ENCODE peak calls at places on chromosomes 11 and 22, in nine cellular contexts. One of them, this sample, is unnamed.

GRCh38 chr11:17786824-17787525 is 52.4 kb downstream of the KCNC1 start:
- DNase-seq in H1: no peak
- DNase-seq in HepG2: no peak
- DNase-seq in hepatocyte: no peak
- DNase-seq in adrenal gland: no peak
- DNase-seq in GM23248: peak; percentile 94
- DNase-seq in psoas muscle: no peak
- DNase-seq in left lung: no peak
- DNase-seq in body of pancreas: no peak
- DNase-seq in this sample: peak; percentile 61

GRCh38 chr11:110735431-110736157 is 23.4 kb upstream of the ARHGAP20 start:
- DNase-seq in GM23248: no peak
- DNase-seq in adrenal gland: no peak
- DNase-seq in hepatocyte: no peak
- DNase-seq in body of pancreas: no peak
- DNase-seq in H1: no peak
- DNase-seq in psoas muscle: no peak
- DNase-seq in HepG2: no peak
- DNase-seq in left lung: no peak
- DNase-seq in this sample: no peak

GRCh38 chr11:7651700-7652099 is 21.6 kb downstream of the CYB5R2 start:
- DNase-seq in hepatocyte: no peak
- DNase-seq in body of pancreas: no peak
- DNase-seq in left lung: no peak
- DNase-seq in adrenal gland: no peak
- DNase-seq in H1: no peak
- DNase-seq in psoas muscle: no peak
- DNase-seq in HepG2: no peak
- DNase-seq in GM23248: no peak
- DNase-seq in this sample: no peak

GRCh38 chr11:92827132-92827531 is 142.3 kb upstream of the MTNR1B start:
- DNase-seq in left lung: no peak
- DNase-seq in GM23248: no peak
- DNase-seq in psoas muscle: no peak
- DNase-seq in H1: no peak
- DNase-seq in adrenal gland: no peak
- DNase-seq in HepG2: no peak
- DNase-seq in hepatocyte: no peak
- DNase-seq in body of pancreas: no peak
- DNase-seq in this sample: no peak

GRCh38 chr11:34192481-34193401 is 87.3 kb downstream of the NAT10 start:
- DNase-seq in psoas muscle: peak; percentile 69
- DNase-seq in left lung: no peak
- DNase-seq in body of pancreas: no peak
- DNase-seq in adrenal gland: peak; percentile 86
- DNase-seq in H1: no peak
- DNase-seq in hepatocyte: peak; percentile 44
- DNase-seq in HepG2: no peak
- DNase-seq in GM23248: peak; percentile 98
- DNase-seq in this sample: peak; percentile 90

GRCh38 chr11:66595245-66595904 is 2.4 kb downstream of the CCS start:
- DNase-seq in HepG2: no peak
- DNase-seq in left lung: peak; percentile 47
- DNase-seq in body of pancreas: peak; percentile 61
- DNase-seq in psoas muscle: peak; percentile 18
- DNase-seq in H1: no peak
- DNase-seq in hepatocyte: peak; percentile 38
- DNase-seq in adrenal gland: peak; percentile 38
- DNase-seq in GM23248: peak; percentile 58
- DNase-seq in this sample: no peak

GRCh38 chr11:102413497-102413896 is 39.1 kb downstream of the TMEM123 start:
- DNase-seq in body of pancreas: no peak
- DNase-seq in adrenal gland: no peak
- DNase-seq in psoas muscle: no peak
- DNase-seq in left lung: no peak
- DNase-seq in H1: no peak
- DNase-seq in HepG2: no peak
- DNase-seq in GM23248: no peak
- DNase-seq in hepatocyte: no peak
- DNase-seq in this sample: no peak

GRCh38 chr22:21666786-21667185 is 974 bp downstream of the PPIL2 start:
- DNase-seq in psoas muscle: no peak
- DNase-seq in adrenal gland: no peak
- DNase-seq in H1: no peak
- DNase-seq in hepatocyte: no peak
- DNase-seq in left lung: no peak
- DNase-seq in HepG2: no peak
- DNase-seq in body of pancreas: no peak
- DNase-seq in GM23248: peak; percentile 27
- DNase-seq in this sample: no peak

GRCh38 chr11:73598719-73599379 is 937 bp upstream of the FAM168A start:
- DNase-seq in body of pancreas: no peak
- DNase-seq in H1: no peak
- DNase-seq in psoas muscle: no peak
- DNase-seq in GM23248: no peak
- DNase-seq in left lung: no peak
- DNase-seq in hepatocyte: no peak
- DNase-seq in HepG2: no peak
- DNase-seq in adrenal gland: no peak
- DNase-seq in this sample: no peak

GRCh38 chr11:74418509-74418895 is 20.3 kb upstream of the PGM2L1 start:
- DNase-seq in left lung: no peak
- DNase-seq in adrenal gland: no peak
- DNase-seq in GM23248: peak; percentile 83
- DNase-seq in psoas muscle: no peak
- DNase-seq in hepatocyte: peak; percentile 19
- DNase-seq in body of pancreas: no peak
- DNase-seq in HepG2: peak; percentile 6
- DNase-seq in H1: no peak
- DNase-seq in this sample: no peak

GRCh38 chr11:16381177-16381576 is 24.8 kb upstream of the SOX6 start:
- DNase-seq in adrenal gland: no peak
- DNase-seq in HepG2: no peak
- DNase-seq in H1: no peak
- DNase-seq in hepatocyte: no peak
- DNase-seq in body of pancreas: no peak
- DNase-seq in left lung: no peak
- DNase-seq in GM23248: no peak
- DNase-seq in psoas muscle: no peak
- DNase-seq in this sample: no peak

GRCh38 chr22:24153353-24153752 is 27.9 kb upstream of the SUSD2 start:
- DNase-seq in body of pancreas: no peak
- DNase-seq in H1: no peak
- DNase-seq in GM23248: peak; percentile 31
- DNase-seq in HepG2: no peak
- DNase-seq in left lung: no peak
- DNase-seq in psoas muscle: no peak
- DNase-seq in hepatocyte: peak; percentile 45
- DNase-seq in adrenal gland: no peak
- DNase-seq in this sample: no peak

GRCh38 chr11:68838572-68838964 is 3.1 kb downstream of the CPT1A start:
- DNase-seq in H1: no peak
- DNase-seq in GM23248: peak; percentile 54
- DNase-seq in body of pancreas: peak; percentile 66
- DNase-seq in adrenal gland: peak; percentile 59
- DNase-seq in psoas muscle: peak; percentile 54
- DNase-seq in HepG2: peak; percentile 33
- DNase-seq in left lung: no peak
- DNase-seq in hepatocyte: no peak
- DNase-seq in this sample: peak; percentile 68

GRCh38 chr11:68839953-68840641 is 1.6 kb downstream of the CPT1A start:
- DNase-seq in left lung: no peak
- DNase-seq in adrenal gland: no peak
- DNase-seq in body of pancreas: peak; percentile 40
- DNase-seq in HepG2: no peak
- DNase-seq in GM23248: peak; percentile 53
- DNase-seq in H1: no peak
- DNase-seq in hepatocyte: no peak
- DNase-seq in psoas muscle: no peak
- DNase-seq in this sample: no peak

GRCh38 chr11:68835749-68836148 is 6.0 kb downstream of the CPT1A start:
- DNase-seq in hepatocyte: no peak
- DNase-seq in adrenal gland: no peak
- DNase-seq in left lung: no peak
- DNase-seq in H1: no peak
- DNase-seq in body of pancreas: no peak
- DNase-seq in GM23248: no peak
- DNase-seq in HepG2: no peak
- DNase-seq in psoas muscle: no peak
- DNase-seq in this sample: no peak

GRCh38 chr11:68839054-68839865 is 2.5 kb downstream of the CPT1A start:
- DNase-seq in left lung: peak; percentile 97
- DNase-seq in adrenal gland: peak; percentile 96
- DNase-seq in psoas muscle: peak; percentile 97
- DNase-seq in HepG2: peak; percentile 86
- DNase-seq in GM23248: peak; percentile 95
- DNase-seq in body of pancreas: peak; percentile 99
- DNase-seq in H1: peak; percentile 75
- DNase-seq in hepatocyte: peak; percentile 97
- DNase-seq in this sample: peak; percentile 97

DNA sequence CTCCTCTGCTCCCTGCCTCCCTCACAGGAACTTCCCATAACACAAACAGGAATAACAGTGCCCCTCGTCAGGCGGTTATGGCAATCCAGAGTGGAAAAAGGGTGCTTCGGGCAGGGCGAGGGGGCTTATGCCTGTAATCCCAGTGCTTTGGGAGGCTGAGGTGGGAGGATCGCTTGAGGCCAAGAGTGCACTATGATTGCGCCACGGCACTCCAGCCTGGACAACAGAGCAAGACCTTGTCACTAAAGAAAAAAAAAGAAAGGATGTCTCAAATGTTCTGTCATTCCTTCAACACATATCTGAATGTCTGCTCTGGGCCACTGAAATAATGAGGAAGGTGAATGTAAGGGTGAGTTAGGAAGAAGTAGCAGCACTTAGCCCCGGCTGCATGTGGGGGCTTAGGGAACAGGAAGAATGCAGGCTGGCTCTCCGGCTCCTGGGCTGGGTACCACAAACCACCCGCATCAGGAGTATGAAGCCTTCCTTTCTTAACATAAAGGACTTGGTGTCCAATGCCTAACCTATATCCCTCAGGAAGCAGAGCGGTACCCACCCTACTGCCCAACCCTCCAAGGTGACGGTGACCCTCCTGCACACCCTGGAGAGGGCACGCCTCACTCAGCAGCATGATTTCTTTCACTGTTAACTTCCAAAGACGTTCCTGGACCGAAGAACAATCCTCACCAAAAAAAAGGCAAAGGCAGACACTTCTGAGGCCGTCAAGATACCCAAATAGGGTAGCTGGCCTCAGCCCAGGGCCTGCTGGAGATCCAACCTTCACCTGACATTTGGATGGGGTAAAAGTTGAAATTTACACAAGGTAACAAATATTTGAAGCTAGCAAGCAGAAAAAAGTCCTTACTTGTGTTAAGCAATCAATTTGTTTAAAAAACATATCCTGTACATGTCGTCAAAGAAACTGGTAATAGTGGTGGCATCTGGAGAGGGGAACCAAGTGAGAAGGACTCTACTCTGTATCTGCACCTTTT is 3.8 kb downstream of the CPT1A start:
- DNase-seq in psoas muscle: no peak
- DNase-seq in GM23248: no peak
- DNase-seq in left lung: no peak
- DNase-seq in hepatocyte: no peak
- DNase-seq in adrenal gland: no peak
- DNase-seq in H1: no peak
- DNase-seq in HepG2: no peak
- DNase-seq in body of pancreas: no peak
- DNase-seq in this sample: no peak
- H3K4me1 ChIP-seq in psoas muscle: peaks cover 51% of the 10 kb centered on the region
- H3K4me1 ChIP-seq in GM23248: peaks cover 28% of the 10 kb centered on the region
- H3K4me1 ChIP-seq in left lung: peaks cover 77% of the 10 kb centered on the region
- H3K4me1 ChIP-seq in hepatocyte: peaks cover 34% of the 10 kb centered on the region
- H3K4me1 ChIP-seq in adrenal gland: peaks cover 67% of the 10 kb centered on the region
- H3K4me1 ChIP-seq in H1: peaks cover 9% of the 10 kb centered on the region
- H3K4me1 ChIP-seq in HepG2: peaks cover 67% of the 10 kb centered on the region
- H3K4me1 ChIP-seq in body of pancreas: peaks cover 75% of the 10 kb centered on the region
- H3K4me1 ChIP-seq in this sample: no peaks in the 10 kb centered on the region

GRCh38 chr11:94769897-94770296 is 1.7 kb downstream of the AMOTL1 start:
- DNase-seq in psoas muscle: peak; percentile 32
- DNase-seq in GM23248: peak; percentile 51
- DNase-seq in left lung: peak; percentile 43
- DNase-seq in H1: no peak
- DNase-seq in HepG2: no peak
- DNase-seq in hepatocyte: no peak
- DNase-seq in body of pancreas: peak; percentile 72
- DNase-seq in adrenal gland: no peak
- DNase-seq in this sample: peak; percentile 59
- H3K4me1 ChIP-seq in psoas muscle: peaks cover 61% of the 10 kb centered on the region
- H3K4me1 ChIP-seq in GM23248: peaks cover 37% of the 10 kb centered on the region
- H3K4me1 ChIP-seq in left lung: peaks cover 33% of the 10 kb centered on the region
- H3K4me1 ChIP-seq in H1: peaks cover 15% of the 10 kb centered on the region
- H3K4me1 ChIP-seq in HepG2: peaks cover 5% of the 10 kb centered on the region
- H3K4me1 ChIP-seq in hepatocyte: peaks cover 38% of the 10 kb centered on the region
- H3K4me1 ChIP-seq in body of pancreas: peaks cover 44% of the 10 kb centered on the region
- H3K4me1 ChIP-seq in adrenal gland: peaks cover 12% of the 10 kb centered on the region
- H3K4me1 ChIP-seq in this sample: peaks cover 7% of the 10 kb centered on the region

GRCh38 chr11:70064726-70065317 is 13.3 kb upstream of the ANO1 start:
- DNase-seq in HepG2: no peak
- DNase-seq in H1: no peak
- DNase-seq in body of pancreas: no peak
- DNase-seq in hepatocyte: peak; percentile 4
- DNase-seq in psoas muscle: no peak
- DNase-seq in adrenal gland: no peak
- DNase-seq in GM23248: no peak
- DNase-seq in left lung: no peak
- DNase-seq in this sample: no peak
- H3K4me1 ChIP-seq in HepG2: peaks cover 10% of the 10 kb centered on the region
- H3K4me1 ChIP-seq in H1: peaks cover 28% of the 10 kb centered on the region
- H3K4me1 ChIP-seq in body of pancreas: peaks cover 10% of the 10 kb centered on the region
- H3K4me1 ChIP-seq in hepatocyte: peaks cover 10% of the 10 kb centered on the region
- H3K4me1 ChIP-seq in psoas muscle: no peaks in the 10 kb centered on the region
- H3K4me1 ChIP-seq in adrenal gland: no peaks in the 10 kb centered on the region
- H3K4me1 ChIP-seq in GM23248: no peaks in the 10 kb centered on the region
- H3K4me1 ChIP-seq in left lung: no peaks in the 10 kb centered on the region
- H3K4me1 ChIP-seq in this sample: no peaks in the 10 kb centered on the region

DNA sequence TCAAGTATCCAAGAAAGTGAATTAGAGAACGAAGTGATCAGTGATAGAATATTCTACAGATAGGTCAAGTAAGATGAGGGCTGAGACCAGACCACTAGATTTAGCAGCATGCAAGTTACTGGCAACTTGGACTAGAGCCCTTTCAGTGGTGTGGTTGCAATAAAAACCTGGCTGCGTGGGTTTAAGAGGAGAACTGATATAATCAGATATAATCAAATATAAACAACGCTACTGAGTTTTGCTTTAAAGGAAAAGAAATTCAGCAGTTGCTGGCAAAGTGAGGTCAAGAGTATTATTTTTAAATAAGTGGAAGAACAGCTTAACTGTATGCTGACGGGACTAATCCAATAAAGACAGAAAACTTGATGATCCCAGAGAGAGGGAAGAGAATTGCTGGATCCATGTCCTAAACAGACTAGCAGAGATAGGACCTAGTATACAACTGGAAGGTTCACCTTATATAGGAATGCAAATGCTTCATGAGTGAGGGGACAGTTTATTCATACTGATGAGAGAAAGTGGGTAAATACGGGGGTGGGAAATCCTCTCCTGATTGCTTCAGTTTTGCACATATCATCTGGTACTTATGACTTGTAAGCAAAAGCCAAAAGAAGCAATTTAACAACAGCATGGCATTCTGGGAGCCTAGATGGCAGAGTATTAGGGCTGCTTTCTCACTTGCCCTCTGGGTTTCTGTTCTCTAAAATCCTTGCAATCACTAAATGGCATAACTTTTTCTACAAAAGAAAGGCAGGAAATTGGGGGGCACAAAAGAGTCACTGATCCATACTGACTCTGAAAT is 146.2 kb downstream of the RBFOX2 start:
- DNase-seq in hepatocyte: no peak
- DNase-seq in left lung: no peak
- DNase-seq in H1: no peak
- DNase-seq in GM23248: peak; percentile 42
- DNase-seq in psoas muscle: no peak
- DNase-seq in HepG2: no peak
- DNase-seq in body of pancreas: no peak
- DNase-seq in adrenal gland: no peak
- DNase-seq in this sample: no peak
- H3K4me1 ChIP-seq in hepatocyte: peaks cover 19% of the 10 kb centered on the region
- H3K4me1 ChIP-seq in left lung: peaks cover 22% of the 10 kb centered on the region
- H3K4me1 ChIP-seq in H1: no peaks in the 10 kb centered on the region
- H3K4me1 ChIP-seq in GM23248: peaks cover 17% of the 10 kb centered on the region
- H3K4me1 ChIP-seq in psoas muscle: peaks cover 57% of the 10 kb centered on the region
- H3K4me1 ChIP-seq in HepG2: no peaks in the 10 kb centered on the region
- H3K4me1 ChIP-seq in body of pancreas: peaks cover 16% of the 10 kb centered on the region
- H3K4me1 ChIP-seq in adrenal gland: peaks cover 14% of the 10 kb centered on the region
- H3K4me1 ChIP-seq in this sample: peaks cover 10% of the 10 kb centered on the region

This sample was measured in aorta.